ENCODE peak calls at places on chromosomes 7 and 10, in five cellular contexts. F is mucosa of descending colon, J is MM.1S, Y is tibial nerve, C is stomach. S is an unnamed sample.

GRCh38 chr10:73433538-73433867 is at the start of gene MSS51:
- DNase-seq in F (no peak), C (no peak), J (no peak), Y (no peak), S (no peak)

GRCh38 chr10:51269816-51270215 is 195.5 kb downstream of the PRKG1 start:
- DNase-seq in Y (no peak), C (no peak), F (no peak), J (no peak), S (no peak)

GRCh38 chr7:22443370-22444180 is 56.4 kb downstream of the STEAP1B start:
- DNase-seq in Y (no peak), J (no peak), C (no peak), F (peak; percentile 65), S (no peak)

GRCh38 chr7:25707733-25708132 is 444.3 kb upstream of the NFE2L3 start:
- DNase-seq in F (no peak), C (no peak), Y (no peak), J (no peak), S (no peak)

GRCh38 chr10:30247704-30248103 is 101.4 kb downstream of the MTPAP start:
- DNase-seq in C (no peak), F (no peak), Y (no peak), J (peak; percentile 62), S (peak; percentile 47)

GRCh38 chr7:30988346-30989005 is 24.7 kb downstream of the GHRHR start:
- DNase-seq in C (peak; percentile 30), J (no peak), Y (no peak), F (peak; percentile 10), S (no peak)

GRCh38 chr10:69421611-69422308 is 5.0 kb upstream of the TACR2 start:
- DNase-seq in J (no peak), F (peak; percentile 43), C (no peak), Y (no peak), S (no peak)

GRCh38 chr7:115851291-115851690 is 179.3 kb downstream of the TFEC start:
- DNase-seq in C (no peak), Y (no peak), J (peak; percentile 82), F (no peak), S (peak; percentile 57)

GRCh38 chr10:48634198-48634983 is 29.5 kb upstream of the ARHGAP22 start:
- DNase-seq in J (peak; percentile 89), F (peak; percentile 37), C (no peak), Y (no peak), S (peak; percentile 81)

GRCh38 chr10:76130892-76131291 is 699.5 kb downstream of the LRMDA start:
- DNase-seq in Y (no peak), C (no peak), J (no peak), F (no peak), S (no peak)

GRCh38 chr10:14560274-14560673 is 214.4 kb downstream of the FAM107B start:
- DNase-seq in F (no peak), J (no peak), C (peak; percentile 60), Y (no peak), S (peak; percentile 58)
- TF ChIP-seq CTCF in F (no peak), J (no peak), C (peak; percentile 33), Y (no peak), S (no peak)

DNA sequence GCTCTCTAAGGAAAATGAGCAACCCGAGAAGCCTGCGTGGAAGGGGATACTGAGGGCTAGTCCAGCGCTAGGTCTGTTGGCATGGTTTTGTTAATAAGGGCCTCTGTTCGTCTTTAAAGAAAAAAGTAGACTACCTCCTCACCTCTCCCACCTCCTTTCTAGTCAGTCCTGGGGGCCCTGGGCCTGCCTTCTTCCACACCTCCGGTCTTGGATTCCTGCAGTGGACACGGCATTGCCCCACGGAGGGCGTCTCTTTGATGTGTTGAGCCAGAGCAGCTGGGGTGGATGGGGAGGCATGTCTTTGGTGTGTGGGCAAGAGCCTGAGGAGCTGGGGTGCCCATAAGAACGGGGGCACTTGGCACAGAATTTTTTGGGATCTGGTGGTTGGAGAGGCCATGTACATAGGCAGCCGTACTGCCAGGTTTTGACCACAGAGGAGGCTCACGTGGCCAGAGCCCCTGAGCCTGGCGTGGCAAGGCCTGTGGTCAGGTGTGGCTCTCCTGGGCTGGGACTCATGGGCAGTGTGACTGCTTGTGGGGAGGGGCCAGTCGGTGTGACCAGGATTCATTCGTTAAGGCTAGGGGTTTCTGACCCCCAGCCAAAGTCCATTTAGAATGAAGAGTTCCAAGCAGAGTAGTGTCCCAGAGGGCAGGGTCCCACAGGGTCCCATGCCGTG is 38.1 kb downstream of the AGAP3 start:
- DNase-seq in Y (no peak), C (no peak), J (no peak), F (no peak), S (no peak)
- TF ChIP-seq CTCF in Y (no peak), C (no peak), J (no peak), F (no peak), S (no peak)

GRCh38 chr10:126841341-126841902 is 63.8 kb upstream of the DOCK1 start:
- DNase-seq in J (no peak), Y (no peak), C (no peak), F (peak; percentile 35), S (no peak)

GRCh38 chr10:126840736-126841135 is 64.5 kb upstream of the DOCK1 start:
- DNase-seq in C (no peak), Y (no peak), J (no peak), F (peak; percentile 31), S (no peak)

GRCh38 chr10:126839094-126839761 is 66.0 kb upstream of the DOCK1 start:
- DNase-seq in F (peak; percentile 77), J (no peak), Y (no peak), C (peak; percentile 86), S (no peak)

DNA sequence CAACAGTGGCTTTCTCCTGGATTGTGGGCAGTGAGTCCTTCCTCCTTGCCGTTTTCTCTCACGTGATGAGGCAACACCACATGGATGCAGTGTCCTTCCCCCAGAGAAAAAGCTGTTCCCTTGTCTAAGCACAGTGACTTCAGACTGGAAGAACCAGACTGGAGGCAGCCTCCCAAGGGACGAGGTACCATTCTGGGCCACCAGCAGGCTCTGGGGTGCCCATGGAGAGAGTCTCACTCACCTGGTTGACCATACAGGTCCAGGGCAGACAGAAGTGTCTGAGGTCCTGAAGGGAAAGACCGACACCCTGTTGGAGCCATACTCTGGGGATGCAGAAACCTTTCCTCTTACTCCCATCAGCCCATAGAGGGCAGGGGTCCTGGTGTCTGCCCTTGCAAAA is 69.2 kb upstream of the DOCK1 start:
- DNase-seq in J (no peak), Y (no peak), C (no peak), F (no peak), S (no peak)
- TF ChIP-seq CTCF in J (no peak), Y (no peak), C (no peak), F (no peak), S (no peak)

GRCh38 chr7:158973440-158973839 is 117.1 kb downstream of the DYNC2I1 start:
- DNase-seq in C (peak; percentile 42), F (no peak), Y (no peak), J (no peak), S (no peak)
- TF ChIP-seq CTCF in C (no peak), F (peak; percentile 36), Y (no peak), J (no peak), S (no peak)

GRCh38 chr10:11104772-11105675 is 87.4 kb downstream of the CELF2 start:
- DNase-seq in C (no peak), J (no peak), Y (no peak), F (no peak), S (peak; percentile 54)
- TF ChIP-seq CTCF in C (no peak), J (no peak), Y (no peak), F (no peak), S (no peak)

GRCh38 chr7:71785216-71785615 is 626.9 kb downstream of the CALN1 start:
- DNase-seq in J (no peak), C (no peak), Y (no peak), F (no peak), S (no peak)
- TF ChIP-seq CTCF in J (no peak), C (no peak), Y (no peak), F (no peak), S (no peak)